ENCODE peak calls at places on chromosome 5, in seven cellular contexts. One of them, this sample, is unnamed.

GRCh38 chr5:167594750-167595149 is 696.7 kb upstream of the WWC1 start:
- DNase-seq in H1: no peak
- DNase-seq in HepG2: no peak
- DNase-seq in HCT116: no peak
- DNase-seq in Panc1: no peak
- DNase-seq in K562: no peak
- DNase-seq in GM12878: no peak
- DNase-seq in this sample: no peak

GRCh38 chr5:158543539-158544387 is 556.0 kb downstream of the EBF1 start:
- DNase-seq in H1: no peak
- DNase-seq in HepG2: no peak
- DNase-seq in HCT116: no peak
- DNase-seq in Panc1: no peak
- DNase-seq in K562: no peak
- DNase-seq in GM12878: no peak
- DNase-seq in this sample: no peak

GRCh38 chr5:66850354-66851075 is 254.3 kb downstream of the MAST4 start:
- DNase-seq in H1: no peak
- DNase-seq in HepG2: no peak
- DNase-seq in HCT116: no peak
- DNase-seq in Panc1: no peak
- DNase-seq in K562: no peak
- DNase-seq in GM12878: no peak
- DNase-seq in this sample: no peak

GRCh38 chr5:79573983-79574890 is 38.0 kb upstream of the TENT2 start:
- DNase-seq in H1: no peak
- DNase-seq in HepG2: no peak
- DNase-seq in HCT116: no peak
- DNase-seq in Panc1: no peak
- DNase-seq in K562: no peak
- DNase-seq in GM12878: no peak
- DNase-seq in this sample: no peak

GRCh38 chr5:27450607-27451006 is 412.2 kb upstream of the CDH9 start:
- DNase-seq in H1: no peak
- DNase-seq in HepG2: no peak
- DNase-seq in HCT116: no peak
- DNase-seq in Panc1: no peak
- DNase-seq in K562: no peak
- DNase-seq in GM12878: no peak
- DNase-seq in this sample: no peak

GRCh38 chr5:59640411-59640810 is 253.1 kb downstream of the PDE4D start:
- DNase-seq in H1: no peak
- DNase-seq in HepG2: no peak
- DNase-seq in HCT116: no peak
- DNase-seq in Panc1: no peak
- DNase-seq in K562: no peak
- DNase-seq in GM12878: no peak
- DNase-seq in this sample: no peak

GRCh38 chr5:176837707-176838115 is 27.4 kb downstream of the UNC5A start:
- DNase-seq in H1: peak; percentile 41
- DNase-seq in HepG2: peak; percentile 78
- DNase-seq in HCT116: peak; percentile 61
- DNase-seq in Panc1: no peak
- DNase-seq in K562: peak; percentile 87
- DNase-seq in GM12878: no peak
- DNase-seq in this sample: no peak

GRCh38 chr5:172344855-172345254 is 61.3 kb upstream of the UBTD2 start:
- DNase-seq in H1: no peak
- DNase-seq in HepG2: no peak
- DNase-seq in HCT116: no peak
- DNase-seq in Panc1: no peak
- DNase-seq in K562: no peak
- DNase-seq in GM12878: no peak
- DNase-seq in this sample: no peak

GRCh38 chr5:124790261-124790894 is 43.9 kb upstream of the ZNF608 start:
- DNase-seq in H1: no peak
- DNase-seq in HepG2: no peak
- DNase-seq in HCT116: no peak
- DNase-seq in Panc1: no peak
- DNase-seq in K562: no peak
- DNase-seq in GM12878: no peak
- DNase-seq in this sample: no peak

DNA sequence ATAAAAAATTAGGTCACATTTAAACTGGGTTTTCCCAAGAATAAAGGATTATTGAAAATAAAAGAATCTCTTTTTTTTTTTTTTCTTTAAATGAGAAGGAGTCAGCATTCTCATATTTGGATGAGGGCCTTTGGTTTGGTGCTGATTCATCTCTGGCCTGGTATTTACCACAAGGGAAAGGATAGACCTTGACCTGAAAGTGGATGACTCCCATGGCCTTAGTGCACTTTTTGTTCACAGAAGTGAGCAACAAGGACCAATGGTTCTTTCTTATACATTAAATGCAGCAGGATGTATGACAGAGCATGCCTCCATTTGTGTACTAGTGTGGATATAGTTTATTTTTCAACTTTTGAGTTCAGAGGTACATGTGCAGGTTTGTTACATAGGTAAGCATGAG is 6.9 kb downstream of the YTHDC2 start:
- DNase-seq in H1: no peak
- DNase-seq in HepG2: peak; percentile 58
- DNase-seq in HCT116: no peak
- DNase-seq in Panc1: no peak
- DNase-seq in K562: no peak
- DNase-seq in GM12878: peak; percentile 54
- DNase-seq in this sample: no peak
- TF ChIP-seq SIN3A in H1: no peak
- TF ChIP-seq SIN3A in HepG2: no peak
- TF ChIP-seq SIN3A in HCT116: no peak
- TF ChIP-seq SIN3A in Panc1: no peak
- TF ChIP-seq SIN3A in K562: no peak
- TF ChIP-seq SIN3A in GM12878: no peak
- TF ChIP-seq SIN3A in this sample: no peak

GRCh38 chr5:73183000-73183399 is 10.0 kb downstream of the TMEM174 start:
- DNase-seq in H1: no peak
- DNase-seq in HepG2: no peak
- DNase-seq in HCT116: no peak
- DNase-seq in Panc1: no peak
- DNase-seq in K562: no peak
- DNase-seq in GM12878: no peak
- DNase-seq in this sample: no peak

GRCh38 chr5:73182282-73182681 is 9.3 kb downstream of the TMEM174 start:
- DNase-seq in H1: no peak
- DNase-seq in HepG2: no peak
- DNase-seq in HCT116: no peak
- DNase-seq in Panc1: no peak
- DNase-seq in K562: no peak
- DNase-seq in GM12878: no peak
- DNase-seq in this sample: no peak

GRCh38 chr5:73180561-73180960 is 7.6 kb downstream of the TMEM174 start:
- DNase-seq in H1: no peak
- DNase-seq in HepG2: no peak
- DNase-seq in HCT116: no peak
- DNase-seq in Panc1: no peak
- DNase-seq in K562: no peak
- DNase-seq in GM12878: no peak
- DNase-seq in this sample: no peak

GRCh38 chr5:73186976-73187375 is 14.0 kb downstream of the TMEM174 start:
- DNase-seq in H1: no peak
- DNase-seq in HepG2: no peak
- DNase-seq in HCT116: no peak
- DNase-seq in Panc1: no peak
- DNase-seq in K562: no peak
- DNase-seq in GM12878: no peak
- DNase-seq in this sample: no peak

DNA sequence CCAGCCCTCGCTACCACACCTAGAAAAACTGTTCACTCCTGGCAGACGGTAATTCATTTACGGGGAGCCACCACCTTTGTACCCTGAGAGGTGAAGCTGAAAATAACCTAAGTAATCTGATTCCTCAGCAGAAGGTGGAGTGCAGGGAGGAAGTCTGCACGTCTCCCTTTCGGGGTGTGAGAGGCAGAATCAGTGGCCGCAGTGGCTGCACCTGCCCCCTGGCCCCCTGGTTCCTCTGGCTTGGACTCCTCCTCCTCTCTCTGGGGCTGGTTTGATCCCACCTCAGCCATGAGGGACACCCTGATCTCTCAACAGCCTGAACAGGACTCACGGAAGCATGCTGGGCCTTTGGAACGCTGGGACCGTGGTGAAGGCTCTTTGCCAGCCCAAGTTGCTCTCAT is 10.5 kb downstream of the TMEM174 start:
- DNase-seq in H1: no peak
- DNase-seq in HepG2: no peak
- DNase-seq in HCT116: no peak
- DNase-seq in Panc1: no peak
- DNase-seq in K562: no peak
- DNase-seq in GM12878: no peak
- DNase-seq in this sample: no peak
- TF ChIP-seq SIN3A in H1: no peak
- TF ChIP-seq SIN3A in HepG2: no peak
- TF ChIP-seq SIN3A in HCT116: no peak
- TF ChIP-seq SIN3A in Panc1: no peak
- TF ChIP-seq SIN3A in K562: no peak
- TF ChIP-seq SIN3A in GM12878: no peak
- TF ChIP-seq SIN3A in this sample: no peak

GRCh38 chr5:135069016-135069770 is 35.2 kb upstream of the PITX1 start:
- DNase-seq in H1: no peak
- DNase-seq in HepG2: no peak
- DNase-seq in HCT116: no peak
- DNase-seq in Panc1: no peak
- DNase-seq in K562: no peak
- DNase-seq in GM12878: no peak
- DNase-seq in this sample: no peak

GRCh38 chr5:135067587-135067986 is 33.6 kb upstream of the PITX1 start:
- DNase-seq in H1: no peak
- DNase-seq in HepG2: no peak
- DNase-seq in HCT116: no peak
- DNase-seq in Panc1: no peak
- DNase-seq in K562: no peak
- DNase-seq in GM12878: no peak
- DNase-seq in this sample: no peak

GRCh38 chr5:135071311-135071710 is 37.3 kb upstream of the PITX1 start:
- DNase-seq in H1: no peak
- DNase-seq in HepG2: no peak
- DNase-seq in HCT116: no peak
- DNase-seq in Panc1: no peak
- DNase-seq in K562: no peak
- DNase-seq in GM12878: no peak
- DNase-seq in this sample: no peak

GRCh38 chr5:135072357-135073247 is 38.6 kb upstream of the PITX1 start:
- DNase-seq in H1: peak; percentile 33
- DNase-seq in HepG2: no peak
- DNase-seq in HCT116: no peak
- DNase-seq in Panc1: no peak
- DNase-seq in K562: no peak
- DNase-seq in GM12878: no peak
- DNase-seq in this sample: no peak

GRCh38 chr5:135069895-135070657 is 36.0 kb upstream of the PITX1 start:
- DNase-seq in H1: no peak
- DNase-seq in HepG2: no peak
- DNase-seq in HCT116: no peak
- DNase-seq in Panc1: no peak
- DNase-seq in K562: no peak
- DNase-seq in GM12878: no peak
- DNase-seq in this sample: no peak
- TF ChIP-seq SIN3A in H1: no peak
- TF ChIP-seq SIN3A in HepG2: no peak
- TF ChIP-seq SIN3A in HCT116: no peak
- TF ChIP-seq SIN3A in Panc1: no peak
- TF ChIP-seq SIN3A in K562: no peak
- TF ChIP-seq SIN3A in GM12878: no peak
- TF ChIP-seq SIN3A in this sample: no peak

GRCh38 chr5:113176734-113177133 is 200.1 kb downstream of the DCP2 start:
- DNase-seq in H1: no peak
- DNase-seq in HepG2: no peak
- DNase-seq in HCT116: no peak
- DNase-seq in Panc1: no peak
- DNase-seq in K562: no peak
- DNase-seq in GM12878: no peak
- DNase-seq in this sample: no peak

GRCh38 chr5:113179156-113179555 is 202.6 kb downstream of the DCP2 start:
- DNase-seq in H1: no peak
- DNase-seq in HepG2: no peak
- DNase-seq in HCT116: no peak
- DNase-seq in Panc1: no peak
- DNase-seq in K562: no peak
- DNase-seq in GM12878: no peak
- DNase-seq in this sample: peak; percentile 33

GRCh38 chr5:113178073-113178779 is 201.6 kb downstream of the DCP2 start:
- DNase-seq in H1: no peak
- DNase-seq in HepG2: no peak
- DNase-seq in HCT116: no peak
- DNase-seq in Panc1: no peak
- DNase-seq in K562: no peak
- DNase-seq in GM12878: no peak
- DNase-seq in this sample: no peak

GRCh38 chr5:113177225-113177624 is 200.6 kb downstream of the DCP2 start:
- DNase-seq in H1: no peak
- DNase-seq in HepG2: peak; percentile 50
- DNase-seq in HCT116: no peak
- DNase-seq in Panc1: no peak
- DNase-seq in K562: no peak
- DNase-seq in GM12878: no peak
- DNase-seq in this sample: no peak

GRCh38 chr5:113176196-113176595 is 199.6 kb downstream of the DCP2 start:
- DNase-seq in H1: no peak
- DNase-seq in HepG2: no peak
- DNase-seq in HCT116: no peak
- DNase-seq in Panc1: no peak
- DNase-seq in K562: no peak
- DNase-seq in GM12878: no peak
- DNase-seq in this sample: no peak
- TF ChIP-seq SIN3A in H1: no peak
- TF ChIP-seq SIN3A in HepG2: no peak
- TF ChIP-seq SIN3A in HCT116: no peak
- TF ChIP-seq SIN3A in Panc1: no peak
- TF ChIP-seq SIN3A in K562: no peak
- TF ChIP-seq SIN3A in GM12878: no peak
- TF ChIP-seq SIN3A in this sample: no peak

GRCh38 chr5:9661316-9662015 is 31.3 kb upstream of the TAS2R1 start:
- DNase-seq in H1: no peak
- DNase-seq in HepG2: no peak
- DNase-seq in HCT116: no peak
- DNase-seq in Panc1: no peak
- DNase-seq in K562: no peak
- DNase-seq in GM12878: no peak
- DNase-seq in this sample: no peak
- TF ChIP-seq SIN3A in H1: no peak
- TF ChIP-seq SIN3A in HepG2: no peak
- TF ChIP-seq SIN3A in HCT116: no peak
- TF ChIP-seq SIN3A in Panc1: no peak
- TF ChIP-seq SIN3A in K562: no peak
- TF ChIP-seq SIN3A in GM12878: no peak
- TF ChIP-seq SIN3A in this sample: no peak

DNA sequence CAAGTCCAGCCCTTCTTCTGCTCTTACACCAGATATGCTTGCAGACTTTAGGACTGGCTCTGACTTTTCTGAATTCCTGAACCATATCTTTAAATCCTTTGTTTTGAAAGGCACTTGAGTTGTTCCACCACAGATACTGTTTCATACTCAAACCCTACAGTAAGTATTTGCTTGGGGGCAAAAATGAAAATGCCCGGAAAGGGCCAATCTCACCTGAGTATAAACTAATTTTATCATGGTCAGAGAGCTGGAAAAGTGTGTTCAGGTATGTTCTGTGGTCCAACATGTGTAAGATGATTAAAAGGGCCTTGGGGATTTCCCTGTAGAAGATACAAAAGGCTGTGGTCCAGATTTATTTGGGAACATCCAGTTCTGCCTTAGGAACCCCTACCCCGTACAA is 225.2 kb downstream of the MAN2A1 start:
- DNase-seq in H1: no peak
- DNase-seq in HepG2: no peak
- DNase-seq in HCT116: no peak
- DNase-seq in Panc1: no peak
- DNase-seq in K562: no peak
- DNase-seq in GM12878: no peak
- DNase-seq in this sample: no peak
- TF ChIP-seq SIN3A in H1: no peak
- TF ChIP-seq SIN3A in HepG2: no peak
- TF ChIP-seq SIN3A in HCT116: no peak
- TF ChIP-seq SIN3A in Panc1: no peak
- TF ChIP-seq SIN3A in K562: no peak
- TF ChIP-seq SIN3A in GM12878: no peak
- TF ChIP-seq SIN3A in this sample: no peak

This sample was measured in SK-N-SH.